ENCODE peak calls at places on chromosome 14, in ten cellular contexts. O, H, E, G, Z, A, W, S, D and J are unnamed samples.

GRCh38 chr14:81450100-81450531 is 50.0 kb upstream of the STON2 start:
- DNase-seq in O (no peak), H (no peak), E (peak; percentile 86), G (peak; percentile 71), Z (no peak), A (no peak), W (peak; percentile 30), S (no peak), D (no peak), J (no peak)

GRCh38 chr14:92471919-92472318 is 41.7 kb upstream of the RIN3 start:
- DNase-seq in O (no peak), H (no peak), E (no peak), G (no peak), Z (peak; percentile 89), A (no peak), W (no peak), S (peak; percentile 15), D (no peak), J (no peak)

GRCh38 chr14:21997300-21997699 is 323.7 kb upstream of the OR4E1 start:
- DNase-seq in O (peak; percentile 67), H (no peak), E (no peak), G (no peak), Z (no peak), A (no peak), W (no peak), S (no peak), D (no peak), J (peak; percentile 52)

GRCh38 chr14:89646971-89647370 is 229.9 kb upstream of the FOXN3 start:
- DNase-seq in O (no peak), H (no peak), E (no peak), G (no peak), Z (no peak), A (no peak), W (no peak), S (no peak), D (no peak), J (no peak)

GRCh38 chr14:23376477-23377200 is at the start of gene CMTM5:
- DNase-seq in O (peak; percentile 64), H (no peak), E (peak; percentile 58), G (peak; percentile 60), Z (no peak), A (no peak), W (peak; percentile 25), S (no peak), D (no peak), J (no peak)

GRCh38 chr14:72311116-72311515 is 378.9 kb downstream of the RGS6 start:
- DNase-seq in O (peak; percentile 55), H (no peak), E (no peak), G (no peak), Z (no peak), A (no peak), W (no peak), S (no peak), D (no peak), J (no peak)

GRCh38 chr14:101101456-101102056 is 198.0 kb upstream of the RTL1 start:
- DNase-seq in O (no peak), H (no peak), E (no peak), G (no peak), Z (no peak), A (no peak), W (no peak), S (no peak), D (no peak), J (peak; percentile 40)

GRCh38 chr14:88551936-88552565 is 2.8 kb downstream of the PTPN21 start:
- DNase-seq in O (peak; percentile 45), H (peak; percentile 22), E (no peak), G (peak; percentile 30), Z (no peak), A (no peak), W (peak; percentile 13), S (no peak), D (no peak), J (no peak)

GRCh38 chr14:56686416-56686815 is 106.8 kb downstream of the TMEM260 start:
- DNase-seq in O (peak; percentile 35), H (peak; percentile 17), E (peak; percentile 70), G (peak; percentile 29), Z (no peak), A (no peak), W (no peak), S (peak; percentile 8), D (no peak), J (no peak)

GRCh38 chr14:64726585-64726890 is 22.3 kb downstream of the PLEKHG3 start:
- DNase-seq in O (no peak), H (peak; percentile 75), E (no peak), G (no peak), Z (peak; percentile 82), A (no peak), W (no peak), S (peak; percentile 92), D (peak; percentile 60), J (peak; percentile 16)

GRCh38 chr14:31978423-31978822 is 98.7 kb upstream of the ARHGAP5 start:
- DNase-seq in O (no peak), H (no peak), E (no peak), G (no peak), Z (no peak), A (no peak), W (no peak), S (no peak), D (no peak), J (no peak)

GRCh38 chr14:96762650-96763049 is 34.5 kb upstream of the VRK1 start:
- DNase-seq in O (peak; percentile 87), H (no peak), E (no peak), G (no peak), Z (peak; percentile 80), A (no peak), W (no peak), S (no peak), D (no peak), J (peak; percentile 16)

GRCh38 chr14:71665781-71666180 is 266.4 kb upstream of the RGS6 start:
- DNase-seq in O (no peak), H (no peak), E (no peak), G (no peak), Z (no peak), A (no peak), W (no peak), S (no peak), D (no peak), J (no peak)

GRCh38 chr14:95024380-95024779 is 132.9 kb downstream of the DICER1 start:
- DNase-seq in O (no peak), H (no peak), E (no peak), G (no peak), Z (no peak), A (no peak), W (no peak), S (no peak), D (no peak), J (no peak)

GRCh38 chr14:95023886-95024285 is 133.4 kb downstream of the DICER1 start:
- DNase-seq in O (no peak), H (no peak), E (no peak), G (no peak), Z (no peak), A (no peak), W (no peak), S (no peak), D (no peak), J (no peak)

GRCh38 chr14:95025941-95026340 is 131.4 kb downstream of the DICER1 start:
- DNase-seq in O (no peak), H (no peak), E (no peak), G (no peak), Z (no peak), A (no peak), W (no peak), S (no peak), D (no peak), J (no peak)

GRCh38 chr14:95025218-95025617 is 132.1 kb downstream of the DICER1 start:
- DNase-seq in O (no peak), H (no peak), E (no peak), G (no peak), Z (no peak), A (no peak), W (no peak), S (no peak), D (no peak), J (no peak)

DNA sequence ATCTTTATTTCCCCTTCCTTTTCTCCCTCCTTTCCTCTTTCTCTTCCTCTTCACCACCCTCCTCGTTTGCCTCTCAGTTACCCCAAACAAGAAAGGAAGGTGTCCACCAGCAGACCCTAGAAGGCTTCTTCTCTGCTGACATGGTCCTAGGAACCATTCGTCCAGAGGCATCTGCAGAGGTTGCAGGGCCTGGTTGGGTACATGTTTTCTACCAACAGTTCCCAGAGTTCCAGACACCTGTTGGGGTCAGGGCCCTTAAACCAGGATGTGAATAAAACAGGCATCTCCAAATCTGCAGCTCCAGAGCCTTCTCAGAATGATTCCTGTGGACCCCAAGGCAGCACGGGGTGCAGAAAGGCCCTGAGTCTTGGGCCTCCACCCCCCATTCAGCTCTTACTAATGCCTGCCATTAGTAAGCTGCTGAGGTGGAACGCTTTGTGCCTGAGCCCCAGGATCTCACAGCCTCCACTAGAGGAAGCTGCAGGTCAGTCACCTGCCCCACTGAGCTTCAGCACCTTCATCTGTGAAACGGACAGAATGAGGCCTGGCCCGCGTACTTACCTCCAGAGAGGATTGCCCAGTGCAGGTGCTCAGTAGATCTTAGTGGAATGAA is 130.4 kb downstream of the DICER1 start:
- DNase-seq in O (no peak), H (no peak), E (no peak), G (no peak), Z (no peak), A (no peak), W (no peak), S (no peak), D (no peak), J (no peak)
- TF ChIP-seq CTCF in O (no peak), H (no peak), E (no peak), G (no peak), Z (no peak), A (no peak), W (no peak), S (no peak), D (no peak), J (no peak)

GRCh38 chr14:103113303-103113702 is 10.0 kb upstream of the TNFAIP2 start:
- DNase-seq in O (no peak), H (no peak), E (no peak), G (no peak), Z (no peak), A (no peak), W (no peak), S (no peak), D (no peak), J (no peak)
- H3K4me1 ChIP-seq in O (peaks cover 3% of the 10 kb centered on the region), H (peaks cover 42% of the 10 kb centered on the region), E (peaks cover 26% of the 10 kb centered on the region), G (peaks cover 44% of the 10 kb centered on the region), Z (peaks cover 93% of the 10 kb centered on the region), A (peaks cover 49% of the 10 kb centered on the region), W (no peaks in the 10 kb centered on the region), S (peaks cover 6% of the 10 kb centered on the region), D (peaks cover 48% of the 10 kb centered on the region), J (no peaks in the 10 kb centered on the region)

DNA sequence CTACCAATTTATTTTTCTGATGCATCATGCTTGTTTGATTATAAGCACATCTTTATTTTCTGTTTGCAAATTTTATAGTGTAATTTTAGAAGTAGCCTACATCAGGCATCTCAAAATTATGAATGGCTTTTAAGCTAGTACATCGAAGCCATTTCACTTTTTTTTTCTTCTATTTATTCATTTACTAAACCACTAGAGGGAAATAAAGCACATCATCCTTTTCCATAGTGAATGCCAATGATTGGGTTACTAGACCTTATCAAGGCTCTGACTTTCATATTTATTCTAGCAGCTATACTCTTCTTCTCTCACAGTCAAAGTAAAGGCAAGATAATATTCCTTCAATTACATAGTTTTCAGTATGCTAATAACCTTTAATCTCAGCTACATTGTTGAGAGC is 736.4 kb upstream of the LRFN5 start:
- DNase-seq in O (peak; percentile 3), H (no peak), E (no peak), G (no peak), Z (no peak), A (no peak), W (no peak), S (no peak), D (no peak), J (no peak)
- TF ChIP-seq CTCF in O (peak; percentile 22), H (no peak), E (no peak), G (no peak), Z (no peak), A (no peak), W (no peak), S (no peak), D (no peak), J (no peak)

GRCh38 chr14:44700184-44700583 is 193.1 kb upstream of the FSCB start:
- DNase-seq in O (peak; percentile 5), H (no peak), E (no peak), G (no peak), Z (no peak), A (no peak), W (no peak), S (no peak), D (no peak), J (no peak)
- H3K4me1 ChIP-seq in O (no peaks in the 10 kb centered on the region), H (no peaks in the 10 kb centered on the region), E (no peaks in the 10 kb centered on the region), G (no peaks in the 10 kb centered on the region), Z (no peaks in the 10 kb centered on the region), A (no peaks in the 10 kb centered on the region), W (no peaks in the 10 kb centered on the region), S (no peaks in the 10 kb centered on the region), D (no peaks in the 10 kb centered on the region), J (no peaks in the 10 kb centered on the region)